ENCODE peak calls at places on chromosomes 12 and 14, in five cellular contexts. V, F, L, X and O are unnamed samples.

GRCh38 chr14:33061667-33062325 is 123.1 kb downstream of the NPAS3 start:
- DNase-seq in V (no peak), F (no peak), L (no peak), X (no peak), O (peak)

GRCh38 chr14:68141531-68142088 is 322.0 kb downstream of the RAD51B start:
- DNase-seq in V (no peak), L (no peak), X (peak), F (no peak), O (peak)

GRCh38 chr12:95215925-95216324 is 1.3 kb downstream of the FGD6 start:
- DNase-seq in V (no peak), L (no peak), X (peak), F (no peak), O (peak)

GRCh38 chr12:65875635-65876034 is 51.4 kb downstream of the HMGA2 start:
- DNase-seq in F (no peak), V (no peak), L (no peak), X (peak), O (peak)

GRCh38 chr12:52207106-52207505 is 15.3 kb upstream of the KRT80 start:
- DNase-seq in F (peak), V (no peak), L (no peak), X (no peak), O (no peak)

GRCh38 chr12:42236017-42236416 is 2.0 kb downstream of the YAF2 start:
- DNase-seq in F (no peak), X (peak), L (no peak), V (no peak), O (no peak)

GRCh38 chr12:54379401-54380201 is 4.9 kb downstream of the ZNF385A start:
- DNase-seq in F (peak), X (peak), L (peak), V (peak), O (peak)

GRCh38 chr14:74394549-74394948 is 31.5 kb downstream of the SYNDIG1L start:
- DNase-seq in V (no peak), F (peak), L (no peak), X (no peak), O (no peak)

GRCh38 chr12:108253540-108253939 is 85.6 kb downstream of the CMKLR1 start:
- DNase-seq in F (no peak), V (no peak), L (no peak), X (no peak), O (no peak)

GRCh38 chr14:63276492-63277342 is 42.0 kb downstream of the GPHB5 start:
- DNase-seq in F (no peak), X (peak), V (no peak), L (peak), O (peak)

GRCh38 chr14:94423465-94424056 is 29.0 kb downstream of the SERPINA11 start:
- DNase-seq in L (no peak), X (peak), F (peak), V (peak), O (peak)

GRCh38 chr12:49059385-49060232 is 985 bp downstream of the KMT2D start:
- DNase-seq in V (no peak), X (peak), F (no peak), L (no peak), O (peak)

GRCh38 chr12:13304924-13305323 is 108.4 kb downstream of the EMP1 start:
- DNase-seq in L (no peak), V (no peak), X (no peak), F (no peak), O (no peak)

GRCh38 chr14:103899316-103899715 is 28.9 kb upstream of the TDRD9 start:
- DNase-seq in F (no peak), X (no peak), V (no peak), L (no peak), O (no peak)

GRCh38 chr14:91017011-91017410 is 43.4 kb downstream of the RPS6KA5 start:
- DNase-seq in F (no peak), L (no peak), X (no peak), V (no peak), O (no peak)

GRCh38 chr14:102015771-102016170 is 51.4 kb downstream of the DYNC1H1 start:
- DNase-seq in V (no peak), X (no peak), F (no peak), L (no peak), O (no peak)

GRCh38 chr12:88036368-88036965 is 7.3 kb upstream of the C12orf50 start:
- DNase-seq in X (peak), F (no peak), L (no peak), V (no peak), O (peak)

GRCh38 chr14:77035267-77035666 is 6.8 kb upstream of the IRF2BPL start:
- DNase-seq in X (no peak), V (no peak), F (no peak), L (no peak), O (no peak)

GRCh38 chr12:46825526-46826414 is at the start of gene SLC38A4:
- DNase-seq in X (peak), F (peak), V (peak), L (no peak), O (peak)

DNA sequence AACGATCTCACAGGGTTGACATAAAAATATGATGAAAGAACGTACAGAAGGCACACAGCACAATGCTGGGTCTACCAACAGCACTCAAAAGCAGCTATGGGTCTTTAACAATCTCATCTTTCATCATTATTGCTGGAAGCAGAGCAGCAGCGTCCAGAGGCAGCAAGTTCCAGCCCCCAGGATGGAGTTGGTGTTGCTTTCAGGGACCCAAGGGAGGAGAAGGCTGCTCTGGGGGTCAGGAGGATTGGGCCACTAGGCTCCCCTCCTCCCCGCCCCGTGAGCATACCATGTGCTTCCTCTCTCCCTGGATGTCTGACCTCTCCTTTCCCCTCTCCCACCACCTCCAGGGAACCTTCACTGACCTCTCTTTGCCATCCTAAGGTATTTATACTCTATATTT is 13.3 kb downstream of the KCTD10 start:
- DNase-seq in F (no peak), L (no peak), V (no peak), X (no peak), O (peak)
- H3K4me3 ChIP-seq in F (peak), L (peak), V (peak), X (peak), O (peak)

DNA sequence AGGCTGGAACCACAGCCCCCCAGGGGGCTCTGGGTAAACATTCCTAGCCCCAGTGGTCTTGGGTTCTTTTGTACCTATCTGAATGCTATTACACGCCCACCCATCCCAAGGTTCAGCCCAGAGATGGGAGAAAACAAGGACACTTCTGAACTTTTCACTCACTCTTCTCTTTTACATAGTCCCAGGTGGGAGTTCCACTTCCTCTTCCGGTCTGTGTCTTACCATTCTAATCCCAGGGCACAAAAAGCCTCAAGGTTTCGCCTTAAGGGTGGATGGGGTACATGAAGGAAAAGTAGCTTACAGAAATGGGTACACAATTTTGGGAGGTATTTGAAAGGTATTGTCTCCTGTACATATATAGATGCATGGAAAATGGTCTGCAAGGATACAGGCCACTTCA is 79.0 kb downstream of the TMEM30B start:
- DNase-seq in X (no peak), F (no peak), L (no peak), V (no peak), O (no peak)
- TF ChIP-seq CTCF in X (no peak), F (no peak), L (no peak), V (no peak), O (no peak)

DNA sequence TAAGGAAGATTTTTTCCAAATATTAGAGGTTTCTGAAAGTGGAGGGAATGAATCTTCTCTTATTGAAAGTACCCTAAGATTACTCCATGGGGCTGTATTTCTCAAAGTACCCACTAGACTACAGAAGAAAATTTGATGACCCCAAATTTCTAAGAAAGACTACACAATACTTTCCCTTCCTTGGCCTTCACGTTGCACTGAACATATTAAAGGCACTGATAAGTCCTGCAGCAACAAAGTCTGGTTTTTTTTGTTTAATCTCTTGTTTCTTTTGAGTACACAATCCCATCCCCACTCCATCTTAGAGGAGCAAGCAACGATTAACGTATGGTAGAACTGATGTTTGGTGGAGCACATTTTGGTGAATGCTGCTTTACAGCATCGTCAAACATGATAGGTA is 70.1 kb downstream of the SRRM4 start:
- DNase-seq in L (no peak), F (no peak), X (no peak), V (no peak), O (no peak)
- H3K4me3 ChIP-seq in L (no peak), F (no peak), X (no peak), V (no peak), O (no peak)

GRCh38 chr12:57629897-57630471 is 3.0 kb downstream of the B4GALNT1 start:
- DNase-seq in L (no peak), V (no peak), F (no peak), X (no peak), O (no peak)

GRCh38 chr12:57630891-57631433 is 2.0 kb downstream of the B4GALNT1 start:
- DNase-seq in F (no peak), V (no peak), L (no peak), X (no peak), O (no peak)

GRCh38 chr12:57632369-57632897 is 568 bp downstream of the B4GALNT1 start:
- DNase-seq in L (no peak), X (peak), V (no peak), F (no peak), O (no peak)

GRCh38 chr12:57631566-57632368 is 1.2 kb downstream of the B4GALNT1 start:
- DNase-seq in V (no peak), X (no peak), L (no peak), F (peak), O (no peak)

GRCh38 chr12:57632898-57633825 is at the start of gene B4GALNT1:
- DNase-seq in X (peak), V (peak), F (no peak), L (no peak), O (peak)
- TF ChIP-seq CTCF in X (peak), V (peak), F (peak), L (peak), O (peak)

DNA sequence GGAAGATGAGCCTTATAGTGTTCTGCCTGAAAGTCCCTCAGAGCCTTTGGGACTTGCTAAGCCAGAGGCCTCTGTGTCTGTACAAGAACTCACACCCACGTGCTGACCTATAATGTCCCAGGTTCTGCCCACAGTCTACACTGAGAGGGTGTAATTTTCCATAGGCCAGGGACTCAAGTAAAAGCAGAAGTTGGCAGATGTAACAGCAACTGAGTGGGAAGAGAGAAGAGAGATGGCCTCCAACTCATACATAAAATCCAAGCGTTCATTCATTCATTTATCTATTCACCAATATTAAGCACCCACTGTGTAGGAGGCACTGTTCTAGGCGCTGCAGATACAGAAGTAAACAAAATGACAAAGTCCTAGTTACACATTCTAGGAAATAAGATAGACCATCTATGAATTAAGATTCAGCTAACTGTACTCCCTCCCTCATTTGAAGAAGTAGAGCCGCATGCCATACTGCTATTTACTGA is 41.7 kb upstream of the MDM1 start:
- DNase-seq in F (no peak), L (no peak), X (no peak), V (no peak), O (no peak)
- H3K4me3 ChIP-seq in F (no peak), L (no peak), X (no peak), V (no peak), O (no peak)

DNA sequence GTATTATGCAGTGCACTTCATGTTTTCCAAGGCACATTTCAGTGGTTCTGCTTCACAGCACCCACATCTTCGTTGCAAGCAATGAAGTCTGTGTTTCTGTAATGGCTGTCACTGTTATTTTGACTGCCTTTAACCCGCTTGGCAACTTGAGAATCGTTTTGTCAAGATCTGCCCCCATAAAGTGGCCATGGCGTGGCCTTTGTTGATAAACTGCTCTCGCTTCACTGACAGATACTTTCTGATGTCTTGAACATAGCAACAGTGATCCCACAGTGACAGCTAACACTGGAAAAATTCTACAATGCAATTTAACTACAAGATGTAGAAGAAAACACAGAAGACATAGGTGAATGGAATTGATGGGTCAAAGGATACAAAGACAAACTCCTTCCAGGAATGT is 184.2 kb downstream of the KLHL28 start:
- DNase-seq in X (no peak), F (no peak), L (no peak), V (no peak), O (no peak)
- TF ChIP-seq CTCF in X (no peak), F (no peak), L (no peak), V (no peak), O (no peak)

GRCh38 chr12:6122211-6122610 is 2.3 kb downstream of the VWF start:
- DNase-seq in V (no peak), X (no peak), F (peak), L (no peak), O (no peak)

GRCh38 chr12:6124411-6125151 is at the start of gene VWF:
- DNase-seq in V (no peak), F (peak), X (no peak), L (no peak), O (no peak)

GRCh38 chr12:6118891-6119568 is 5.4 kb downstream of the VWF start:
- DNase-seq in X (peak), F (peak), V (no peak), L (no peak), O (no peak)

GRCh38 chr12:6123258-6123657 is 1.2 kb downstream of the VWF start:
- DNase-seq in L (no peak), V (no peak), F (peak), X (no peak), O (no peak)

DNA sequence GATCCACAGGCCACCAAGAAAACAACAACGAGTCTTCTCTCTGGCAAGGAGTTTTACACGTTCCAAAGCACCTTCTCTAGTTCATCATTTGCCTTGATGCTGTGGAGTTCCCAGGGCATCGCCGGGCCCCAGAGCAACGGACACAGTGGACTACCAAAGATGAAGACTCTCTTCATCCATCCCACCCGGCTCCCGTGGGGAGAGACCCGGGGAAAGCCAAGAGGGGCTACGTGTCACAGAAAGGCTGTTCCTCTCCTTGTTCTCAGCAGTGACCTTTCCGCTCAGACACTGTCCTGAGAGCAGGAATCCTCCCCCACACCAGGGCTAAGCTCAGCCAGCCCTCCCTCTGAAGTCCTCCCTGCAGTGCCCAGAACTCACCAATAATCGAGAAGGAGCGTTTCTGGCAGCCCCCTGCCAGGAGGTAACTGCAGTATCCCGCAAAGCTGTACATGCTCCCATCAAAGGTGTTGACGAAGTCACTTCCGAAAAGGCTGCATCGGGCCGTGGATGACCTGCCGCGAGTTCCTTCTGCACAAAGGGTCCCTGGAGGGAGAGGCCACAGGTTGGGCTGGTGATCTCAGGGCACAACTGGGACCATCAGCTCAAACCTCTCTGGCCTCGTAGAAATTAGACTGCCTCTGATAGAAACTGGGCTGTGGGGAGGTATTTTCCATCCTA is 3.5 kb downstream of the VWF start:
- DNase-seq in F (no peak), L (no peak), X (no peak), V (no peak), O (no peak)
- H3K4me3 ChIP-seq in F (no peak), L (no peak), X (no peak), V (peak), O (no peak)

DNA sequence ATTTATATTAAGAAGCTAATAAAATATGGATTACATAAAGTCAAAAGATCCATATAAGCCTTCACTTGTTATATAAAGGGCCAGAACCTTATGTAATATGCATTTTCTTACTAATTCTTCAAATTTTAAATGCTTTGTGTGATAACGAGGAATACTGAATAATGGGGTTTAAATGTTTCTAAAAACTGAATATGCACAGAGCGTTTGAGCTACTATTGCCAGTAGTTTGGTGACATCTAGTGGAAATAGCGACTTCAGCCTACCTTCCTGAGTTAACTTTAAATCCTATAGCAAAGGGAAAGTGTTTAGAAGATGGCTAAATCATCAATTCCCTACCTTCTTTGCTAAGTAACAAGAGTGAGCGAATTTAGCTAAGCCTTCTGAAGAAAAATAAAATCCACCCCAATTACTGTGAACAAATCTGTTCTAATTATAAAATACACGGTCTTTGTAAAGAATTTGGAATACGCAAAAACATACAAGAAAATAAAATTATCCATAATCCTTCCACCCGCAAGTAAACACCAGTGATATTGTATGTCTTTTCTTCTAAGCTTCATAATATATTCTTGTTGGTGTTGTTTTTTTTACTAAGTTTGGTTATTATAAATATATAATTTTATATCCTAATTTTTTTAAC is 115.5 kb upstream of the G2E3 start:
- DNase-seq in F (no peak), X (peak), L (no peak), V (no peak), O (peak)
- TF ChIP-seq CTCF in F (peak), X (peak), L (peak), V (peak), O (peak)

DNA sequence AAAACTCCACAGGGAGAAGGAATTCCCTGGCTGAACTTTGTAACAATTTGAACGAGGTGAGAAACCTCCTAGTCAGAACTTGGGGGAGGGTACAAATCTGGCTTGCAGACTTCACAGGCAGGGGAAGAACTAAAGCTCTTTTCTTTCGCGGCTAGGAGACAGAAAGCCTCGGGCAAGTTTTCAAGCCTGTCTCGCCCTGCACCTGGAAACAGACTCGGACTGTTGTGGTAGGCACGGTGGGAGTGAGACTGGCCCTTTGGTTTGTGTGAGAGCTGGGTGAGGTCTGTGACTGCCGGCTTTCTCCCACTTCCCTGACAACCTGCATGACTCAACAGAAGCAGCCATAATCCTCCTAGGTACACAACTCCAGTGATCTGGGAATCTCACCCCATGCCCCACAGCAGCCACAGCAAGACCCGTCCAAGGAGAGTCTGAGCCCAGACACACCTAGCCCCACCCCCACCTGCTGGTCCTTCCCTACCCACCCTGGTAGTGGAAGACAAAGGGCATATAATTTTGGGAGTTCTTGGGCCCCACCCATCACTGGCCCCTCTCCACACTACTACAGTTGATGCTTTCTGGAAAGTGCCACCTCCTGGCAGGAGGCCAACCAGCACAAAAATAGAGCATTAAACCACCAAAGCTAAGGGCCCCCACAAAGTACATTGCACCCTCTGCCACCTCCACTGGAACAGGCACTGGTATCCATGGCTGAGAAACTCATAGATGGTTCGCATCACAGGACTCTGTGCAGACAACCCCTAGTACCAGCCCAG is 102.7 kb upstream of the ST8SIA1 start:
- DNase-seq in F (no peak), X (peak), V (no peak), L (no peak), O (no peak)
- H3K4me3 ChIP-seq in F (no peak), X (no peak), V (no peak), L (no peak), O (no peak)